ENCODE peak calls at places on chromosomes 13 and 19, in nine cellular contexts. W, J, T, D, B, X, Z, M and A are unnamed samples.

GRCh38 chr19:3123088-3123721 is 12.6 kb upstream of the GNA15 start:
- DNase-seq in W (no peak), J (peak; percentile 74), T (no peak), D (no peak), B (no peak), X (no peak), Z (no peak), M (no peak), A (no peak)

GRCh38 chr13:33862006-33862405 is 44.1 kb downstream of the RFC3 start:
- DNase-seq in W (no peak), J (no peak), T (no peak), D (no peak), B (peak; percentile 49), X (no peak), Z (no peak), M (no peak), A (no peak)

GRCh38 chr19:35143231-35143715 is at the start of gene FXYD7:
- DNase-seq in W (peak; percentile 82), J (peak; percentile 33), T (no peak), D (no peak), B (peak; percentile 55), X (no peak), Z (no peak), M (no peak), A (peak; percentile 69)

GRCh38 chr13:28044608-28045007 is 55.8 kb downstream of the FLT3 start:
- DNase-seq in W (no peak), J (no peak), T (no peak), D (no peak), B (no peak), X (no peak), Z (no peak), M (no peak), A (no peak)

GRCh38 chr19:16124953-16125352 is 13.3 kb downstream of the RAB8A start:
- DNase-seq in W (no peak), J (no peak), T (no peak), D (no peak), B (no peak), X (no peak), Z (no peak), M (no peak), A (no peak)

GRCh38 chr13:40550130-40550529 is 116.3 kb downstream of the FOXO1 start:
- DNase-seq in W (no peak), J (no peak), T (no peak), D (no peak), B (no peak), X (no peak), Z (no peak), M (no peak), A (no peak)

GRCh38 chr19:5154129-5154798 is 185.4 kb downstream of the KDM4B start:
- DNase-seq in W (peak; percentile 80), J (peak; percentile 49), T (no peak), D (no peak), B (no peak), X (no peak), Z (no peak), M (peak; percentile 82), A (peak; percentile 64)

GRCh38 chr13:30371649-30372265 is 50.5 kb upstream of the UBE2L5 start:
- DNase-seq in W (no peak), J (no peak), T (no peak), D (no peak), B (no peak), X (peak; percentile 55), Z (no peak), M (peak; percentile 90), A (no peak)

GRCh38 chr13:77298403-77298802 is 28.5 kb downstream of the MYCBP2 start:
- DNase-seq in W (no peak), J (no peak), T (no peak), D (no peak), B (no peak), X (no peak), Z (no peak), M (no peak), A (no peak)

GRCh38 chr13:34349091-34349722 is 531.3 kb downstream of the RFC3 start:
- DNase-seq in W (no peak), J (no peak), T (peak; percentile 99), D (peak; percentile 24), B (no peak), X (no peak), Z (no peak), M (no peak), A (no peak)

GRCh38 chr19:8396563-8397203 is 6.5 kb downstream of the RAB11B start:
- DNase-seq in W (peak; percentile 75), J (peak; percentile 66), T (no peak), D (peak; percentile 52), B (peak; percentile 52), X (peak; percentile 68), Z (peak; percentile 34), M (peak; percentile 87), A (peak; percentile 67)

GRCh38 chr19:18440421-18440877 is 2.5 kb upstream of the ISYNA1 start:
- DNase-seq in W (peak; percentile 38), J (no peak), T (no peak), D (no peak), B (no peak), X (peak; percentile 34), Z (no peak), M (peak; percentile 79), A (no peak)

GRCh38 chr19:11166281-11167142 is 10.9 kb upstream of the SPC24 start:
- DNase-seq in W (no peak), J (no peak), T (peak; percentile 84), D (no peak), B (no peak), X (no peak), Z (no peak), M (no peak), A (no peak)

GRCh38 chr13:25922373-25922772 is 129.4 kb downstream of the SHISA2 start:
- DNase-seq in W (no peak), J (no peak), T (no peak), D (no peak), B (no peak), X (no peak), Z (no peak), M (no peak), A (no peak)

GRCh38 chr19:11286312-11286974 is 9.5 kb upstream of the TSPAN16 start:
- DNase-seq in W (no peak), J (no peak), T (no peak), D (no peak), B (no peak), X (no peak), Z (no peak), M (no peak), A (no peak)

GRCh38 chr13:23147827-23148226 is 33.0 kb upstream of the SGCG start:
- DNase-seq in W (no peak), J (no peak), T (no peak), D (no peak), B (no peak), X (no peak), Z (no peak), M (no peak), A (no peak)